ENCODE peak calls at places on chromosomes 3 and 15, in five cellular contexts. M, R, E, V and F are unnamed samples.

GRCh38 chr3:179446501-179446900 is 4.8 kb downstream of the GNB4 start:
- DNase-seq in V (no peak), E (no peak), R (no peak), M (peak), F (no peak)

GRCh38 chr3:182925330-182925943 is 54.9 kb downstream of the DCUN1D1 start:
- DNase-seq in R (no peak), M (no peak), E (no peak), V (no peak), F (no peak)

GRCh38 chr3:27720899-27721716 is 1.0 kb downstream of the EOMES start:
- DNase-seq in R (no peak), M (no peak), V (no peak), E (no peak), F (peak)

GRCh38 chr3:65233561-65233960 is 545.8 kb upstream of the ADAMTS9 start:
- DNase-seq in R (no peak), M (no peak), E (no peak), V (no peak), F (no peak)

GRCh38 chr3:72488736-72489030 is 359.6 kb downstream of the SHQ1 start:
- DNase-seq in E (no peak), R (no peak), M (no peak), V (no peak), F (no peak)

GRCh38 chr3:125028657-125029056 is 27.1 kb downstream of the HEG1 start:
- DNase-seq in M (no peak), V (no peak), E (no peak), R (no peak), F (no peak)

GRCh38 chr3:49940667-49941249 is 808 bp downstream of the RBM6 start:
- DNase-seq in V (no peak), R (no peak), M (peak), E (no peak), F (no peak)

GRCh38 chr3:183252973-183253363 is at the start of gene B3GNT5:
- DNase-seq in M (no peak), V (no peak), R (no peak), E (no peak), F (peak)

GRCh38 chr3:58326267-58326932 is 6.3 kb upstream of the PXK start:
- DNase-seq in R (no peak), E (no peak), V (no peak), M (no peak), F (no peak)

GRCh38 chr15:40103864-40104271 is 4.8 kb downstream of the BMF start:
- DNase-seq in V (no peak), M (no peak), E (no peak), R (no peak), F (no peak)

GRCh38 chr15:67024322-67024997 is 40.9 kb upstream of the SMAD3 start:
- DNase-seq in V (peak), E (no peak), M (no peak), R (no peak), F (peak)

DNA sequence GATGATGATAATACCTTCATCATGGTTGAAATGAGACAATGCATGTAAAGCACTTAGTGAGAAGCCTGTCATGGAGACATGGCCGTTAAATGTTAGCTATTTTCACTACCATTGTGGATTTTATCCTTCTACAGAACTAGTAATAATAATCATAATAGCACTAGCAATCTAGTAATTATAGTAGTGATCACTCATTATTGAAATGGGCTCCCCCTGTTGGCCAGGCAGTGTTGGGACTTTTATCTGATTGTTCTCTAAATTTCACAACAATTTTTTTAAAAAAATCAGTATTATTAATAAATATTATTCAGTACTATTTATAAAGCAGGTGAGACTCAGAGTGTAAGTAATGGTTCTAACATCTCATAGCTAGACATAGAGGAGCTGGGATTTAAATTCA is 396.3 kb downstream of the IL5RA start:
- DNase-seq in M (peak), R (no peak), V (no peak), E (no peak), F (peak)
- TF ChIP-seq CTCF in M (peak), R (peak), V (no peak), E (peak), F (peak)

GRCh38 chr3:154324919-154325318 is 632 bp upstream of the DHX36 start:
- DNase-seq in V (no peak), R (no peak), M (no peak), E (no peak), F (no peak)

GRCh38 chr3:154327871-154328270 is 3.6 kb upstream of the DHX36 start:
- DNase-seq in M (no peak), E (no peak), R (no peak), V (no peak), F (no peak)

DNA sequence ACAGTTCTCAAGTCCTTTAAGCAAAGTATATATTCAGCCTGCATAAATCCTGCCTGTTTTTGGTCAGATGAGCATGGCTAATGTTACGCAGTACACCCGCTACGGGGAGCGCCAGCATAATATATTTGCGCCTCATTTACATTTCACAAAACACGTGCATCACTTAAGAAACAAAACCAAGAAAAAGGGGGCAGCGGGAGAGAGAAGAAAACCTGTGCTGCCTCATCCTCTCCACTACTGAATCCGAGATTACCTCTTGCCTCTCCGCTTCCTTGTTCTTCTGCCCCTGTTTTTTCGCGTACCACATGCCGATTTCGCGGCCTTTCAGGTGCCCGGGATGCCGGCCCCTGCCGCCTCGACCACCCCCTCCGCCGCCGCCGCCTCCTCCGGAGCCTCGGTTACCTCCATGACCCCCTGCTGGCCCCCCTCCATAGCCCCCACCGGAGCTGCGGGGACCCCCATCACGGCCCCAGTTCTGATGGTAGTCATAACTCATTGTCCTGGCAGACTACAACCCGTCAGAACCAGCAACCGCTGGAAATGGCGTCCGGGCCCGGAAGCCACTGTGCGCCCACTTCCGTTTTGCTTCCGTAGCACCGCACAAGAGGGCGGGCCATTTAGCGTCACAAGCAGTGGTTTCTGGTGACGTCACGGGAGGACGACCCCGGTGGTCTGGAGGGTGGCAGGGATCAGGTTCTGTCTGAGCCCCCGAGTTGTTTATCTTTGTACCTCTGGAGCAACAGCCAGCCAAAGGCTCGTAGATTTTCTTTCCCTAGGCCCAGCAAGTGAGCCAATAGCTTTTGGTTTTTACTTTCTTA is at the start of gene DHX36:
- DNase-seq in R (peak), E (peak), V (peak), M (peak), F (peak)
- TF ChIP-seq CTCF in R (no peak), E (no peak), V (peak), M (no peak), F (no peak)

GRCh38 chr3:194547042-194547441 is 60.2 kb upstream of the ATP13A3 start:
- DNase-seq in R (no peak), V (no peak), M (no peak), E (no peak), F (no peak)

GRCh38 chr3:194554488-194555098 is 67.8 kb upstream of the ATP13A3 start:
- DNase-seq in R (no peak), E (no peak), V (no peak), M (no peak), F (no peak)

GRCh38 chr3:194552327-194552949 is 65.6 kb upstream of the ATP13A3 start:
- DNase-seq in R (no peak), V (no peak), M (no peak), E (no peak), F (no peak)

GRCh38 chr3:194548346-194549321 is 61.8 kb upstream of the ATP13A3 start:
- DNase-seq in V (no peak), R (no peak), M (no peak), E (no peak), F (no peak)

DNA sequence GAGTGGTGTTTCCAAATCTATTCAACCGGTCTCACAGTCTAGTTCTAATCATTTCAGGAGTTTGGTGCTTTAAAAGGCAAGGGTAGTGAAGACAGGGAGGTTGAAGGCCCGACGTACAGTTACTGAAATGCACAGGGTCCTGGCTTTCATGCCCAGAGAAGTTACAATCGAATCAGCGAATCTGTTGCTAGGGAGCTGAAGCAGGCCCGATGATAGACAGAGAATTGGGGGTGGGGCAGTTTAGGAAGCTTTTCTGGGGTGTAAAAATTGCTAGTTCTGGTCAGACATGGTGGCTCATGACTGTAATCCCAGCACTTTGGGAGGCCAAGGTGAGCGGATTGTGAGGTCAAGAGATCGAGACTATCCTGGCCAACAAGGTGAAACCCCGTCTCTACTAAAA is 63.1 kb upstream of the ATP13A3 start:
- DNase-seq in E (no peak), V (no peak), M (no peak), R (no peak), F (no peak)
- TF ChIP-seq CTCF in E (no peak), V (no peak), M (no peak), R (no peak), F (no peak)

GRCh38 chr3:159609620-159610019 is 379.0 kb upstream of the IL12A start:
- DNase-seq in V (no peak), M (no peak), E (no peak), R (no peak), F (no peak)
- TF ChIP-seq CTCF in V (no peak), M (no peak), E (no peak), R (no peak), F (no peak)

GRCh38 chr3:66532160-66532587 is 31.4 kb upstream of the LRIG1 start:
- DNase-seq in M (no peak), V (no peak), R (no peak), E (no peak), F (no peak)

GRCh38 chr3:66536791-66537190 is 36.0 kb upstream of the LRIG1 start:
- DNase-seq in R (no peak), E (no peak), V (no peak), M (no peak), F (no peak)

GRCh38 chr3:66534304-66534703 is 33.5 kb upstream of the LRIG1 start:
- DNase-seq in E (no peak), M (no peak), V (no peak), R (no peak), F (no peak)

GRCh38 chr3:66531256-66531655 is 30.4 kb upstream of the LRIG1 start:
- DNase-seq in M (no peak), V (no peak), E (no peak), R (no peak), F (no peak)

DNA sequence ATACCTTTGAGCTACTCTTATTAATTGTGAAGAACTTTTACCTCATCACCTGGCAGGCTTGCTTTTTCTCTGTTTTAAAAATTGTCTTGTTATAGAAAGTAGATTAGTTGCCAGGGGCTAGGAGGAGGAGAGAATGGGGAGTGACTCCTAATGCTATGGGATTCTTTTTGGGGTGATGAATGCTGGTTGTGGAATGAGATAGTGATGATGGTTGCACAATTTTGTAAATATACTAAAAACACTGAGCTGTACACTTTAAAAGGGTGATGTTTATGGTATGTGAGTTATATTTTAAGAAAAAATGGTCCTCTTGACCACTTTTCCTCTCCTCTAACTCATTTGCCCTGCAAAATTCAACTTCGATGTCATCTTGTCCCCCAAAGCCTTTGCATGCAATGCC is 31.8 kb upstream of the LRIG1 start:
- DNase-seq in E (no peak), M (no peak), V (no peak), R (no peak), F (no peak)
- TF ChIP-seq CTCF in E (no peak), M (no peak), V (no peak), R (no peak), F (no peak)

GRCh38 chr3:38645601-38646000 is 3.9 kb downstream of the SCN5A start:
- DNase-seq in R (no peak), E (no peak), M (no peak), V (no peak), F (no peak)
- TF ChIP-seq CTCF in R (no peak), E (no peak), M (no peak), V (no peak), F (no peak)

GRCh38 chr15:75044258-75044878 is 21.0 kb downstream of the PPCDC start:
- DNase-seq in E (no peak), V (no peak), R (no peak), M (no peak), F (no peak)

GRCh38 chr15:75045332-75046015 is 22.1 kb downstream of the PPCDC start:
- DNase-seq in M (no peak), E (no peak), V (no peak), R (no peak), F (no peak)

GRCh38 chr15:75043509-75044257 is 20.3 kb downstream of the PPCDC start:
- DNase-seq in R (peak), M (peak), E (peak), V (peak), F (no peak)

GRCh38 chr15:75038948-75039533 is 15.7 kb downstream of the PPCDC start:
- DNase-seq in V (no peak), M (no peak), R (no peak), E (no peak), F (no peak)

DNA sequence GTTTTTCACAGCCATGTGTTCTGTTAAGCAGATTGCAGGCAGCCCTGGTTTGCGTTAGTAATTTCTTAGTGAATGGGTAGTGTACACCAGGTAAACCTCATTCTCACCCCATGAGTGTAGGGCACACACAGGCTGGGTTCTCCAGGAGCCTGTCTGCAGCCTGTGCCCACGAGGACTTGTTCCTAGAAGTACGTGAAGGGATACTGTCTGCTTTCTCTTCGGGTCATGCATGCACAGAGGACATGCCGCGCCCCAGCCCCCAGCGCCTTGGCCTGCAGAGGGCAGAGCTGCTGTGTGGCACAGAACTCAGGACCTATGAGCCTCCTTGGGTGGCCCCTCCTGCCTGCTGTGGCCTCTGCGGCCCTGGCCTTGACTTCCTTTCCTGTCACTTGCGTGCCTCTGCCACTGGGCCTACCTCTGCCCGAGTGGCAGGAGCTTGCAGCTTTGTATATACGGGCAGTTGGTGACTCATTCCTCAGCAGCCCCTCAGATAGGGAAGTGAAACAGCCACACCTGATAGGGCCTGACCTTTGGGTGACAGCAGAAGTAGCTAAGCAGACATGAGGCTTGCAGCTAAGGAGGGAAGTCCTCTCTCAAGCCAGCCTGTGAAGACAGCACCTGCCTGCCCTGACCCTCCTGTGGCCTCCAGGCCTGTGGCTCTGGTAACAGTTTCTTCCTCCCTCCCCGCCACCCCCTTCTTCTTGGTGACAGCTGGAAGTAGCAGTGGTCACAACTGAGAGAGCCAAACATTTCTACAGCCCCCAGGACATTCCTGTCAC is 19.5 kb downstream of the PPCDC start:
- DNase-seq in V (peak), M (peak), E (no peak), R (peak), F (peak)
- TF ChIP-seq CTCF in V (peak), M (peak), E (no peak), R (peak), F (peak)